ENCODE peak calls at places on chromosomes 1 and 21, in four cellular contexts. E is fibroblast of lung, Z is uterus, U is mesothelial cell of epicardium. I is an unnamed sample.

GRCh38 chr21:46457801-46458314 is 833 bp upstream of the DIP2A start:
- DNase-seq in E (peak), Z (no peak), U (no peak), I (no peak)

GRCh38 chr1:151221616-151222015 is 23.3 kb downstream of the PIP5K1A start:
- DNase-seq in Z (no peak), U (no peak), E (no peak), I (no peak)

GRCh38 chr1:150213170-150214098 is 22.5 kb downstream of the ANP32E start:
- DNase-seq in U (peak), E (peak), Z (peak), I (peak)

GRCh38 chr1:41913025-41913424 is 5.7 kb downstream of the HIVEP3 start:
- DNase-seq in U (no peak), E (no peak), Z (no peak), I (no peak)

GRCh38 chr1:109249654-109250401 is 489 bp downstream of the CELSR2 start:
- DNase-seq in Z (peak), U (no peak), E (no peak), I (no peak)

GRCh38 chr1:226318471-226318870 is 9.5 kb upstream of the LIN9 start:
- DNase-seq in Z (no peak), U (no peak), E (no peak), I (no peak)

GRCh38 chr21:15688809-15689208 is 41.0 kb upstream of the USP25 start:
- DNase-seq in Z (no peak), U (no peak), E (peak), I (no peak)

GRCh38 chr21:31543191-31543590 is 116.3 kb upstream of the SOD1 start:
- DNase-seq in E (peak), Z (no peak), U (no peak), I (no peak)

GRCh38 chr1:175384546-175384945 is 192.0 kb upstream of the KIAA0040 start:
- DNase-seq in U (no peak), Z (no peak), E (no peak), I (no peak)

GRCh38 chr1:24391882-24392603 is 21.5 kb downstream of the STPG1 start:
- DNase-seq in E (peak), Z (peak), U (peak), I (no peak)

GRCh38 chr1:240658312-240658975 is 46.5 kb upstream of the GREM2 start:
- DNase-seq in Z (no peak), U (no peak), E (peak), I (peak)

GRCh38 chr1:203444077-203444683 is 31.4 kb upstream of the PRELP start:
- DNase-seq in Z (no peak), E (no peak), U (no peak), I (no peak)
- TF ChIP-seq CTCF in Z (no peak), E (no peak), U (no peak), I (no peak)

GRCh38 chr1:3925762-3926161 is 25.7 kb upstream of the C1orf174 start:
- DNase-seq in Z (no peak), E (no peak), U (no peak), I (no peak)
- TF ChIP-seq CTCF in Z (no peak), E (no peak), U (no peak), I (no peak)

DNA sequence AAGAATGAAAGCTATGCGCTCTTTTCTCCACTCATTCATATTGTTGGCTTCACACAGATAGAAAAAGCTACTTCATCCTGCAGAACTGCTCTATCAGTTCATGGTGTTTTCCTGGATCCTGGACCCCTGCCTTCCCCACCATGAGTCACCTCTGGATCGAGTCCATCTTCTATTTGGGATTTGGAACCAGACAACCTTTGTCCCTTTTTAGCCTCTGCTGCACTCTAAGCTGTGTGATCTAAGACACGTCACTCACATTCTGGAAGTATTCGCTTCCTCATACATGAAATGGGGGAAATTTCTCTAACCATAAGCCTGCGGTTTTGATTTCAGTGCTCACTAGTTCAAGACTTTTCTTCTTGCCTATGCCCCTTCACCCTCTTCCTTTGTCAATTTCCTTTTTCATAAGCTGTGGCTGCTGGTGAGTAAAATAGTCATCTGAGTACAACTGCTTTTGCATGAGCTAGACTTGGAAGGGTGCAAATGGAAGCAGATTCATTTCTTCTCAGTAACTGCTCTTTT is 14.1 kb upstream of the DEGS1 start:
- DNase-seq in Z (peak), U (no peak), E (peak), I (no peak)
- TF ChIP-seq CTCF in Z (no peak), U (no peak), E (no peak), I (no peak)

GRCh38 chr1:186783193-186783592 is 45.6 kb upstream of the PLA2G4A start:
- DNase-seq in E (no peak), U (no peak), Z (no peak), I (no peak)

GRCh38 chr1:186781731-186782130 is 47.0 kb upstream of the PLA2G4A start:
- DNase-seq in E (no peak), Z (peak), U (no peak), I (no peak)

GRCh38 chr1:186780081-186780480 is 48.7 kb upstream of the PLA2G4A start:
- DNase-seq in Z (no peak), U (no peak), E (no peak), I (no peak)

GRCh38 chr1:186785503-186785902 is 43.2 kb upstream of the PLA2G4A start:
- DNase-seq in U (no peak), E (peak), Z (no peak), I (no peak)

GRCh38 chr1:186782791-186783190 is 46.0 kb upstream of the PLA2G4A start:
- DNase-seq in U (no peak), E (no peak), Z (no peak), I (no peak)
- TF ChIP-seq CTCF in U (no peak), E (no peak), Z (no peak), I (no peak)

GRCh38 chr1:18362150-18362549 is 118.6 kb upstream of the KLHDC7A start:
- DNase-seq in E (no peak), Z (no peak), U (no peak), I (no peak)
- TF ChIP-seq CTCF in E (no peak), Z (no peak), U (no peak), I (no peak)

GRCh38 chr1:173568483-173568882 is 34.4 kb downstream of the SLC9C2 start:
- DNase-seq in U (no peak), E (no peak), Z (no peak), I (no peak)

GRCh38 chr1:173560300-173560699 is 42.6 kb downstream of the SLC9C2 start:
- DNase-seq in Z (no peak), E (no peak), U (no peak), I (no peak)

GRCh38 chr1:173561263-173561662 is 41.6 kb downstream of the SLC9C2 start:
- DNase-seq in Z (no peak), U (no peak), E (no peak), I (no peak)

DNA sequence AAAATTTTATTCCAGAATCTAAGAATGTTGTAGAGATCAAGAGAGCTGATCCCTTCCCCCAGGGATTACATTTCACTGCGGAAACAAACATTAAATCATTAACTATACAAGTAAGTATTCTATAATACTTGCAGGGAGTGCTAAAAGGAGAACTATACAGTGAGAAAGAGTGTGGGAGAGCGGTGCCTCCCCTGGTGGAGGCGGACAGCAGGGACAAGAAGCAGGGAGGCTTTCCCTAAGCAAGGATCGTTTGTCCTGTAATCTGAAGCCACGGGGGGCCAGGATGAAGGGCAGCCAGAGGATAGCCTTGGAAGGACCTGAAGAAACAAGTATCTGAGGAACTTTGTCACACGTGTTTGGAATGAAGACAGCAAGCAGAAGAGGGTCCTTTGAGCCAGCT is 40.1 kb downstream of the SLC9C2 start:
- DNase-seq in E (no peak), Z (no peak), U (no peak), I (no peak)
- TF ChIP-seq CTCF in E (no peak), Z (no peak), U (no peak), I (peak)

DNA sequence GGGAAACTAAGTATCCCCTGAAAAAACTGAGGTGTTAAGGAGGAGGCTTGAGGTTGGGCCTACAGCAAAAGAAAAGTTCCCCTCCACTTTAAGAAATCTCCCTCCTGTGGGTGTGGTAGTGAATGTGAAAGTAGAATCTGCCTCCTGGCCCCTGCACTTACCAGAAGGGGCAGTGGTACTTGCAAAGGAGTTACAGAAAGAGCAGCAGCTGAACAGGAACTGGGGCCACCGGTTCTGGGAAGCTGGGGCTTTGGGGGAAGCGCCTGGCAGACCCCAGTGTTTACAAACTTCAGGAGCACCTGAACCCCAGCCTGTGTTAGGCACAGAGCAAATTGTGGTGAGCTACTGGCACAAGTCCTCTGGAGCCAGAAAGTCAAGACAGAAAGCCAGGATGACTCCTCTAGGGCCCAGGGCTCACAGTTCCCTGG is 250.2 kb upstream of the FGGY start:
- DNase-seq in Z (no peak), E (peak), U (no peak), I (no peak)
- TF ChIP-seq CTCF in Z (peak), E (peak), U (no peak), I (peak)

GRCh38 chr1:219659005-219659632 is 46.2 kb upstream of the ZC3H11B start:
- DNase-seq in E (no peak), Z (no peak), U (no peak), I (no peak)

GRCh38 chr1:219664310-219665029 is 51.6 kb upstream of the ZC3H11B start:
- DNase-seq in E (no peak), Z (no peak), U (no peak), I (no peak)

GRCh38 chr1:219661464-219662092 is 48.7 kb upstream of the ZC3H11B start:
- DNase-seq in U (no peak), E (no peak), Z (no peak), I (no peak)

GRCh38 chr1:219659682-219660081 is 46.8 kb upstream of the ZC3H11B start:
- DNase-seq in U (no peak), E (peak), Z (no peak), I (no peak)

GRCh38 chr1:219660666-219661463 is 48.0 kb upstream of the ZC3H11B start:
- DNase-seq in U (peak), Z (peak), E (peak), I (peak)
- TF ChIP-seq CTCF in U (peak), Z (peak), E (peak), I (peak)

I was measured in kidney epithelial cell.